ENCODE peak calls at places on chromosomes 13 and 19, in four cellular contexts. One of them, this sample, is unnamed.
A peak's percentile ranks its signal among the peaks of the same experiment; 100 is the strongest.

GRCh38 chr19:10270616-10271394 is at the start of gene ICAM1:
- DNase-seq in upper lobe of right lung: peak; percentile 95
- DNase-seq in body of pancreas: peak; percentile 59
- DNase-seq in Ammon's horn: peak; percentile 48
- DNase-seq in this sample: peak; percentile 66

GRCh38 chr13:91406619-91407018 is 8.2 kb downstream of the GPC5 start:
- DNase-seq in Ammon's horn: peak; percentile 35
- DNase-seq in body of pancreas: no peak
- DNase-seq in upper lobe of right lung: no peak
- DNase-seq in this sample: no peak

GRCh38 chr13:68987585-68987984 is 1120.0 kb upstream of the ATXN8OS start:
- DNase-seq in body of pancreas: no peak
- DNase-seq in Ammon's horn: no peak
- DNase-seq in upper lobe of right lung: no peak
- DNase-seq in this sample: no peak

GRCh38 chr13:94173312-94173854 is 306.1 kb downstream of the DCT start:
- DNase-seq in Ammon's horn: no peak
- DNase-seq in upper lobe of right lung: no peak
- DNase-seq in body of pancreas: no peak
- DNase-seq in this sample: no peak

GRCh38 chr13:110214637-110215036 is 92.3 kb downstream of the COL4A1 start:
- DNase-seq in body of pancreas: no peak
- DNase-seq in Ammon's horn: no peak
- DNase-seq in upper lobe of right lung: no peak
- DNase-seq in this sample: no peak

GRCh38 chr19:53916004-53916403 is 6.9 kb downstream of the CACNG7 start:
- DNase-seq in body of pancreas: no peak
- DNase-seq in Ammon's horn: no peak
- DNase-seq in upper lobe of right lung: no peak
- DNase-seq in this sample: no peak

GRCh38 chr19:45547965-45548609 is 36.5 kb downstream of the OPA3 start:
- DNase-seq in upper lobe of right lung: no peak
- DNase-seq in Ammon's horn: no peak
- DNase-seq in body of pancreas: no peak
- DNase-seq in this sample: no peak

GRCh38 chr19:49820125-49820524 is 2.0 kb downstream of the MED25 start:
- DNase-seq in Ammon's horn: no peak
- DNase-seq in body of pancreas: peak; percentile 63
- DNase-seq in upper lobe of right lung: no peak
- DNase-seq in this sample: no peak

GRCh38 chr13:101579291-101579802 is 126.9 kb downstream of the ITGBL1 start:
- DNase-seq in body of pancreas: no peak
- DNase-seq in Ammon's horn: peak; percentile 71
- DNase-seq in upper lobe of right lung: no peak
- DNase-seq in this sample: no peak

GRCh38 chr13:42258747-42259146 is 13.2 kb upstream of the AKAP11 start:
- DNase-seq in upper lobe of right lung: no peak
- DNase-seq in Ammon's horn: no peak
- DNase-seq in body of pancreas: no peak
- DNase-seq in this sample: no peak

GRCh38 chr13:45628094-45628493 is 12.6 kb upstream of the ERICH6B start:
- DNase-seq in upper lobe of right lung: no peak
- DNase-seq in Ammon's horn: no peak
- DNase-seq in body of pancreas: no peak
- DNase-seq in this sample: no peak

GRCh38 chr13:63910406-63910957 is 2494.8 kb upstream of the PCDH20 start:
- DNase-seq in Ammon's horn: no peak
- DNase-seq in upper lobe of right lung: no peak
- DNase-seq in body of pancreas: no peak
- DNase-seq in this sample: no peak

GRCh38 chr19:50333737-50334617 is 4.8 kb upstream of the KCNC3 start:
- DNase-seq in Ammon's horn: peak; percentile 88
- DNase-seq in body of pancreas: peak; percentile 86
- DNase-seq in upper lobe of right lung: peak; percentile 92
- DNase-seq in this sample: peak; percentile 74

GRCh38 chr13:99542788-99543406 is 41.6 kb downstream of the TM9SF2 start:
- DNase-seq in body of pancreas: no peak
- DNase-seq in Ammon's horn: peak; percentile 66
- DNase-seq in upper lobe of right lung: no peak
- DNase-seq in this sample: no peak

GRCh38 chr19:14554382-14554812 is 17.5 kb downstream of the NDUFB7 start:
- DNase-seq in upper lobe of right lung: no peak
- DNase-seq in Ammon's horn: peak; percentile 66
- DNase-seq in body of pancreas: no peak
- DNase-seq in this sample: no peak

GRCh38 chr19:1355258-1355973 is 28.3 kb upstream of the NDUFS7 start:
- DNase-seq in body of pancreas: no peak
- DNase-seq in Ammon's horn: peak; percentile 78
- DNase-seq in upper lobe of right lung: no peak
- DNase-seq in this sample: no peak

GRCh38 chr19:51691122-51692064 is 1.7 kb upstream of the SPACA6 start:
- DNase-seq in body of pancreas: no peak
- DNase-seq in Ammon's horn: peak; percentile 28
- DNase-seq in upper lobe of right lung: no peak
- DNase-seq in this sample: no peak

This sample was measured in activated T-helper 9 cell treated with anti-CD3 and anti-CD28 coated beads, Interleukin-2, amount 50 U/mL, for 16 hours.